ENCODE peak calls at places on chromosomes 13 and 19, in five cellular contexts. One of them, this sample, is unnamed.

GRCh38 chr13:71260246-71260645 is 606.8 kb downstream of the DACH1 start:
- DNase-seq in activated CD4-positive, alpha-beta T cell treated with anti-CD3 and anti-CD28 coated beads for 24 hours: no peak
- DNase-seq in EH: no peak
- DNase-seq in fibroblast of mammary gland: no peak
- DNase-seq in GDM1: no peak
- DNase-seq in this sample: no peak

GRCh38 chr13:50037788-50038187 is 22.5 kb downstream of the KCNRG start:
- DNase-seq in GDM1: no peak
- DNase-seq in activated CD4-positive, alpha-beta T cell treated with anti-CD3 and anti-CD28 coated beads for 24 hours: no peak
- DNase-seq in fibroblast of mammary gland: no peak
- DNase-seq in EH: no peak
- DNase-seq in this sample: no peak

GRCh38 chr19:5290336-5291262 is 50.0 kb downstream of the PTPRS start:
- DNase-seq in EH: no peak
- DNase-seq in fibroblast of mammary gland: no peak
- DNase-seq in GDM1: no peak
- DNase-seq in activated CD4-positive, alpha-beta T cell treated with anti-CD3 and anti-CD28 coated beads for 24 hours: no peak
- DNase-seq in this sample: no peak

GRCh38 chr13:51623473-51623872 is 39.2 kb downstream of the WDFY2 start:
- DNase-seq in EH: peak
- DNase-seq in activated CD4-positive, alpha-beta T cell treated with anti-CD3 and anti-CD28 coated beads for 24 hours: no peak
- DNase-seq in fibroblast of mammary gland: peak
- DNase-seq in GDM1: no peak
- DNase-seq in this sample: no peak

GRCh38 chr19:23436318-23436717 is 41.0 kb upstream of the ZNF91 start:
- DNase-seq in GDM1: no peak
- DNase-seq in EH: no peak
- DNase-seq in activated CD4-positive, alpha-beta T cell treated with anti-CD3 and anti-CD28 coated beads for 24 hours: no peak
- DNase-seq in fibroblast of mammary gland: no peak
- DNase-seq in this sample: no peak

GRCh38 chr13:46640843-46641242 is 87.9 kb downstream of the LRCH1 start:
- DNase-seq in activated CD4-positive, alpha-beta T cell treated with anti-CD3 and anti-CD28 coated beads for 24 hours: no peak
- DNase-seq in EH: peak
- DNase-seq in fibroblast of mammary gland: peak
- DNase-seq in GDM1: peak
- DNase-seq in this sample: peak

GRCh38 chr13:86986448-86986847 is 684.7 kb upstream of the SLITRK5 start:
- DNase-seq in EH: no peak
- DNase-seq in GDM1: no peak
- DNase-seq in activated CD4-positive, alpha-beta T cell treated with anti-CD3 and anti-CD28 coated beads for 24 hours: no peak
- DNase-seq in fibroblast of mammary gland: no peak
- DNase-seq in this sample: peak

GRCh38 chr13:43936630-43937029 is 56.9 kb downstream of the LACC1 start:
- DNase-seq in fibroblast of mammary gland: no peak
- DNase-seq in EH: no peak
- DNase-seq in activated CD4-positive, alpha-beta T cell treated with anti-CD3 and anti-CD28 coated beads for 24 hours: no peak
- DNase-seq in GDM1: no peak
- DNase-seq in this sample: no peak

GRCh38 chr19:1651548-1652394 is 644 bp downstream of the TCF3 start:
- DNase-seq in fibroblast of mammary gland: peak
- DNase-seq in activated CD4-positive, alpha-beta T cell treated with anti-CD3 and anti-CD28 coated beads for 24 hours: peak
- DNase-seq in EH: peak
- DNase-seq in GDM1: no peak
- DNase-seq in this sample: no peak

GRCh38 chr13:92488249-92488845 is 738.3 kb upstream of the GPC6 start:
- DNase-seq in GDM1: no peak
- DNase-seq in fibroblast of mammary gland: no peak
- DNase-seq in EH: no peak
- DNase-seq in activated CD4-positive, alpha-beta T cell treated with anti-CD3 and anti-CD28 coated beads for 24 hours: no peak
- DNase-seq in this sample: no peak

GRCh38 chr19:23991170-23991569 is 76.5 kb downstream of the ZNF726 start:
- DNase-seq in GDM1: no peak
- DNase-seq in activated CD4-positive, alpha-beta T cell treated with anti-CD3 and anti-CD28 coated beads for 24 hours: no peak
- DNase-seq in EH: no peak
- DNase-seq in fibroblast of mammary gland: no peak
- DNase-seq in this sample: peak

GRCh38 chr13:33251131-33251629 is 34.4 kb downstream of the STARD13 start:
- DNase-seq in activated CD4-positive, alpha-beta T cell treated with anti-CD3 and anti-CD28 coated beads for 24 hours: no peak
- DNase-seq in GDM1: peak
- DNase-seq in EH: peak
- DNase-seq in fibroblast of mammary gland: peak
- DNase-seq in this sample: peak

GRCh38 chr19:7219056-7219455 is 75.2 kb downstream of the INSR start:
- DNase-seq in activated CD4-positive, alpha-beta T cell treated with anti-CD3 and anti-CD28 coated beads for 24 hours: no peak
- DNase-seq in EH: no peak
- DNase-seq in fibroblast of mammary gland: no peak
- DNase-seq in GDM1: no peak
- DNase-seq in this sample: no peak

GRCh38 chr19:43777163-43777700 is 3.5 kb downstream of the KCNN4 start:
- DNase-seq in GDM1: peak
- DNase-seq in fibroblast of mammary gland: no peak
- DNase-seq in activated CD4-positive, alpha-beta T cell treated with anti-CD3 and anti-CD28 coated beads for 24 hours: no peak
- DNase-seq in EH: peak
- DNase-seq in this sample: peak

GRCh38 chr19:49224856-49225255 is 67.3 kb downstream of the TRPM4 start:
- DNase-seq in EH: peak
- DNase-seq in activated CD4-positive, alpha-beta T cell treated with anti-CD3 and anti-CD28 coated beads for 24 hours: no peak
- DNase-seq in fibroblast of mammary gland: peak
- DNase-seq in GDM1: no peak
- DNase-seq in this sample: peak

GRCh38 chr13:100392709-100393630 is 195.6 kb downstream of the GGACT start:
- DNase-seq in fibroblast of mammary gland: peak
- DNase-seq in EH: peak
- DNase-seq in activated CD4-positive, alpha-beta T cell treated with anti-CD3 and anti-CD28 coated beads for 24 hours: peak
- DNase-seq in GDM1: peak
- DNase-seq in this sample: peak

GRCh38 chr19:12828494-12828893 is 5.9 kb downstream of the RTBDN start:
- DNase-seq in EH: peak
- DNase-seq in GDM1: no peak
- DNase-seq in activated CD4-positive, alpha-beta T cell treated with anti-CD3 and anti-CD28 coated beads for 24 hours: no peak
- DNase-seq in fibroblast of mammary gland: peak
- DNase-seq in this sample: no peak

GRCh38 chr19:10193666-10194499 is 870 bp downstream of the DNMT1 start:
- DNase-seq in GDM1: no peak
- DNase-seq in EH: peak
- DNase-seq in activated CD4-positive, alpha-beta T cell treated with anti-CD3 and anti-CD28 coated beads for 24 hours: peak
- DNase-seq in fibroblast of mammary gland: peak
- DNase-seq in this sample: peak

GRCh38 chr13:19618925-19619324 is 14.5 kb upstream of the MPHOSPH8 start:
- DNase-seq in GDM1: peak
- DNase-seq in fibroblast of mammary gland: peak
- DNase-seq in EH: peak
- DNase-seq in activated CD4-positive, alpha-beta T cell treated with anti-CD3 and anti-CD28 coated beads for 24 hours: no peak
- DNase-seq in this sample: peak

GRCh38 chr13:75480691-75481175 is 1.2 kb downstream of the TBC1D4 start:
- DNase-seq in EH: peak
- DNase-seq in GDM1: peak
- DNase-seq in activated CD4-positive, alpha-beta T cell treated with anti-CD3 and anti-CD28 coated beads for 24 hours: peak
- DNase-seq in fibroblast of mammary gland: peak
- DNase-seq in this sample: peak

GRCh38 chr13:60164490-60164889 is 762 bp upstream of the DIAPH3 start:
- DNase-seq in EH: peak
- DNase-seq in fibroblast of mammary gland: no peak
- DNase-seq in GDM1: no peak
- DNase-seq in activated CD4-positive, alpha-beta T cell treated with anti-CD3 and anti-CD28 coated beads for 24 hours: no peak
- DNase-seq in this sample: peak

GRCh38 chr13:114067886-114068722 is 64.3 kb downstream of the RASA3 start:
- DNase-seq in activated CD4-positive, alpha-beta T cell treated with anti-CD3 and anti-CD28 coated beads for 24 hours: no peak
- DNase-seq in EH: no peak
- DNase-seq in fibroblast of mammary gland: no peak
- DNase-seq in GDM1: no peak
- DNase-seq in this sample: no peak

GRCh38 chr19:52297601-52298358 is 811 bp downstream of the ZNF480 start:
- DNase-seq in GDM1: no peak
- DNase-seq in fibroblast of mammary gland: peak
- DNase-seq in EH: peak
- DNase-seq in activated CD4-positive, alpha-beta T cell treated with anti-CD3 and anti-CD28 coated beads for 24 hours: no peak
- DNase-seq in this sample: no peak

GRCh38 chr19:14333101-14333871 is 48.0 kb upstream of the ADGRE5 start:
- DNase-seq in GDM1: no peak
- DNase-seq in fibroblast of mammary gland: peak
- DNase-seq in activated CD4-positive, alpha-beta T cell treated with anti-CD3 and anti-CD28 coated beads for 24 hours: no peak
- DNase-seq in EH: peak
- DNase-seq in this sample: no peak

GRCh38 chr13:24269803-24270202 is 39.6 kb upstream of the C1QTNF9 start:
- DNase-seq in GDM1: no peak
- DNase-seq in activated CD4-positive, alpha-beta T cell treated with anti-CD3 and anti-CD28 coated beads for 24 hours: no peak
- DNase-seq in fibroblast of mammary gland: no peak
- DNase-seq in EH: no peak
- DNase-seq in this sample: no peak

GRCh38 chr13:44810067-44810840 is 179.0 kb downstream of the NUFIP1 start:
- DNase-seq in GDM1: peak
- DNase-seq in EH: peak
- DNase-seq in activated CD4-positive, alpha-beta T cell treated with anti-CD3 and anti-CD28 coated beads for 24 hours: no peak
- DNase-seq in fibroblast of mammary gland: no peak
- DNase-seq in this sample: no peak

GRCh38 chr13:28753208-28753892 is 34.6 kb upstream of the SLC46A3 start:
- DNase-seq in GDM1: peak
- DNase-seq in fibroblast of mammary gland: peak
- DNase-seq in activated CD4-positive, alpha-beta T cell treated with anti-CD3 and anti-CD28 coated beads for 24 hours: no peak
- DNase-seq in EH: peak
- DNase-seq in this sample: peak

GRCh38 chr13:99693812-99694211 is 192.5 kb downstream of the TM9SF2 start:
- DNase-seq in activated CD4-positive, alpha-beta T cell treated with anti-CD3 and anti-CD28 coated beads for 24 hours: no peak
- DNase-seq in GDM1: no peak
- DNase-seq in EH: no peak
- DNase-seq in fibroblast of mammary gland: no peak
- DNase-seq in this sample: no peak

GRCh38 chr19:5394907-5395505 is 54.4 kb upstream of the PTPRS start:
- DNase-seq in fibroblast of mammary gland: no peak
- DNase-seq in GDM1: no peak
- DNase-seq in EH: no peak
- DNase-seq in activated CD4-positive, alpha-beta T cell treated with anti-CD3 and anti-CD28 coated beads for 24 hours: no peak
- DNase-seq in this sample: no peak

GRCh38 chr13:26961890-26962615 is 201.5 kb upstream of the GPR12 start:
- DNase-seq in fibroblast of mammary gland: no peak
- DNase-seq in GDM1: no peak
- DNase-seq in EH: no peak
- DNase-seq in activated CD4-positive, alpha-beta T cell treated with anti-CD3 and anti-CD28 coated beads for 24 hours: no peak
- DNase-seq in this sample: no peak

GRCh38 chr19:40217027-40217810 is 965 bp downstream of the TTC9B start:
- DNase-seq in EH: no peak
- DNase-seq in fibroblast of mammary gland: no peak
- DNase-seq in GDM1: no peak
- DNase-seq in activated CD4-positive, alpha-beta T cell treated with anti-CD3 and anti-CD28 coated beads for 24 hours: no peak
- DNase-seq in this sample: no peak

GRCh38 chr13:87827479-87827878 is 156.3 kb downstream of the SLITRK5 start:
- DNase-seq in activated CD4-positive, alpha-beta T cell treated with anti-CD3 and anti-CD28 coated beads for 24 hours: no peak
- DNase-seq in fibroblast of mammary gland: peak
- DNase-seq in EH: no peak
- DNase-seq in GDM1: no peak
- DNase-seq in this sample: peak

GRCh38 chr13:49636705-49637104 is 8.4 kb downstream of the ARL11 start:
- DNase-seq in EH: no peak
- DNase-seq in GDM1: no peak
- DNase-seq in activated CD4-positive, alpha-beta T cell treated with anti-CD3 and anti-CD28 coated beads for 24 hours: no peak
- DNase-seq in fibroblast of mammary gland: no peak
- DNase-seq in this sample: no peak

GRCh38 chr13:24727731-24728601 is 36.0 kb upstream of the RNF17 start:
- DNase-seq in fibroblast of mammary gland: peak
- DNase-seq in GDM1: peak
- DNase-seq in activated CD4-positive, alpha-beta T cell treated with anti-CD3 and anti-CD28 coated beads for 24 hours: peak
- DNase-seq in EH: peak
- DNase-seq in this sample: peak

GRCh38 chr19:1905863-1906375 is 720 bp downstream of the ADAT3 start:
- DNase-seq in EH: no peak
- DNase-seq in GDM1: no peak
- DNase-seq in activated CD4-positive, alpha-beta T cell treated with anti-CD3 and anti-CD28 coated beads for 24 hours: no peak
- DNase-seq in fibroblast of mammary gland: no peak
- DNase-seq in this sample: no peak

GRCh38 chr13:79382545-79383275 is 23.3 kb downstream of the RBM26 start:
- DNase-seq in EH: no peak
- DNase-seq in GDM1: no peak
- DNase-seq in activated CD4-positive, alpha-beta T cell treated with anti-CD3 and anti-CD28 coated beads for 24 hours: no peak
- DNase-seq in fibroblast of mammary gland: no peak
- DNase-seq in this sample: no peak

GRCh38 chr19:2048104-2048958 is 2.7 kb downstream of the MKNK2 start:
- DNase-seq in fibroblast of mammary gland: no peak
- DNase-seq in EH: no peak
- DNase-seq in activated CD4-positive, alpha-beta T cell treated with anti-CD3 and anti-CD28 coated beads for 24 hours: no peak
- DNase-seq in GDM1: no peak
- DNase-seq in this sample: no peak

This sample was measured in renal cortical epithelial cell.